ENCODE peak calls at places on chromosomes 11 and 22, in six cellular contexts. One of them, this sample, is unnamed.

GRCh38 chr11:11963842-11964773 is 44.3 kb downstream of the DKK3 start:
- DNase-seq in H1: no peak
- DNase-seq in PC-3: no peak
- DNase-seq in fibroblast of lung: no peak
- DNase-seq in neural progenitor cell: no peak
- DNase-seq in IMR-90: no peak
- DNase-seq in this sample: no peak

GRCh38 chr11:2212411-2213251 is 41.0 kb upstream of the TH start:
- DNase-seq in fibroblast of lung: no peak
- DNase-seq in neural progenitor cell: no peak
- DNase-seq in H1: no peak
- DNase-seq in PC-3: no peak
- DNase-seq in IMR-90: no peak
- DNase-seq in this sample: no peak

GRCh38 chr11:61404641-61405040 is 12.3 kb downstream of the TMEM216 start:
- DNase-seq in neural progenitor cell: no peak
- DNase-seq in IMR-90: no peak
- DNase-seq in PC-3: no peak
- DNase-seq in H1: no peak
- DNase-seq in fibroblast of lung: no peak
- DNase-seq in this sample: no peak

GRCh38 chr22:37256075-37256726 is 12.1 kb upstream of the RAC2 start:
- DNase-seq in PC-3: no peak
- DNase-seq in H1: no peak
- DNase-seq in IMR-90: no peak
- DNase-seq in fibroblast of lung: no peak
- DNase-seq in neural progenitor cell: no peak
- DNase-seq in this sample: no peak

GRCh38 chr22:28244760-28245159 is 325.7 kb upstream of the PITPNB start:
- DNase-seq in PC-3: no peak
- DNase-seq in fibroblast of lung: no peak
- DNase-seq in IMR-90: no peak
- DNase-seq in neural progenitor cell: no peak
- DNase-seq in H1: no peak
- DNase-seq in this sample: no peak

GRCh38 chr11:774873-775592 is 2.3 kb downstream of the GATD1 start:
- DNase-seq in neural progenitor cell: peak; percentile 1
- DNase-seq in fibroblast of lung: no peak
- DNase-seq in PC-3: peak; percentile 67
- DNase-seq in IMR-90: peak; percentile 33
- DNase-seq in H1: no peak
- DNase-seq in this sample: no peak

GRCh38 chr11:105763594-105763993 is 153.7 kb downstream of the GRIA4 start:
- DNase-seq in IMR-90: no peak
- DNase-seq in fibroblast of lung: no peak
- DNase-seq in neural progenitor cell: no peak
- DNase-seq in PC-3: no peak
- DNase-seq in H1: no peak
- DNase-seq in this sample: no peak

GRCh38 chr11:10398525-10398924 is 56.5 kb upstream of the AMPD3 start:
- DNase-seq in IMR-90: no peak
- DNase-seq in neural progenitor cell: no peak
- DNase-seq in PC-3: no peak
- DNase-seq in fibroblast of lung: no peak
- DNase-seq in H1: no peak
- DNase-seq in this sample: no peak

GRCh38 chr22:36425977-36426523 is 38.3 kb upstream of the MYH9 start:
- DNase-seq in PC-3: no peak
- DNase-seq in H1: no peak
- DNase-seq in neural progenitor cell: peak; percentile 49
- DNase-seq in fibroblast of lung: peak; percentile 59
- DNase-seq in IMR-90: peak; percentile 53
- DNase-seq in this sample: no peak

GRCh38 chr11:15707971-15708370 is 593.2 kb downstream of the INSC start:
- DNase-seq in fibroblast of lung: peak; percentile 96
- DNase-seq in H1: no peak
- DNase-seq in PC-3: peak; percentile 9
- DNase-seq in neural progenitor cell: peak; percentile 9
- DNase-seq in IMR-90: peak; percentile 84
- DNase-seq in this sample: no peak

GRCh38 chr22:44419429-44419828 is 78.6 kb downstream of the RTL6 start:
- DNase-seq in fibroblast of lung: peak; percentile 26
- DNase-seq in H1: no peak
- DNase-seq in IMR-90: peak; percentile 40
- DNase-seq in neural progenitor cell: no peak
- DNase-seq in PC-3: peak; percentile 14
- DNase-seq in this sample: no peak

GRCh38 chr22:41479671-41480396 is 10.9 kb downstream of the ACO2 start:
- DNase-seq in fibroblast of lung: peak; percentile 73
- DNase-seq in IMR-90: peak; percentile 73
- DNase-seq in H1: peak; percentile 21
- DNase-seq in neural progenitor cell: peak; percentile 93
- DNase-seq in PC-3: no peak
- DNase-seq in this sample: no peak

GRCh38 chr11:17613428-17613962 is 66.4 kb downstream of the OTOG start:
- DNase-seq in fibroblast of lung: no peak
- DNase-seq in H1: no peak
- DNase-seq in PC-3: no peak
- DNase-seq in IMR-90: no peak
- DNase-seq in neural progenitor cell: no peak
- DNase-seq in this sample: no peak

GRCh38 chr22:43110444-43110926 is at the start of gene BIK:
- DNase-seq in IMR-90: no peak
- DNase-seq in neural progenitor cell: peak; percentile 85
- DNase-seq in PC-3: peak; percentile 44
- DNase-seq in H1: no peak
- DNase-seq in fibroblast of lung: peak; percentile 27
- DNase-seq in this sample: no peak

GRCh38 chr22:24208012-24208749 is 26.9 kb downstream of the SUSD2 start:
- DNase-seq in fibroblast of lung: peak; percentile 98
- DNase-seq in neural progenitor cell: no peak
- DNase-seq in IMR-90: peak; percentile 98
- DNase-seq in H1: no peak
- DNase-seq in PC-3: peak; percentile 95
- DNase-seq in this sample: no peak

GRCh38 chr22:22687638-22688500 is 43.5 kb downstream of the GGTLC2 start:
- DNase-seq in PC-3: peak; percentile 57
- DNase-seq in fibroblast of lung: peak; percentile 72
- DNase-seq in IMR-90: peak; percentile 65
- DNase-seq in neural progenitor cell: peak; percentile 67
- DNase-seq in H1: no peak
- DNase-seq in this sample: no peak

GRCh38 chr22:44402196-44403111 is 89.7 kb upstream of the SHISAL1 start:
- DNase-seq in H1: no peak
- DNase-seq in PC-3: no peak
- DNase-seq in IMR-90: no peak
- DNase-seq in fibroblast of lung: no peak
- DNase-seq in neural progenitor cell: no peak
- DNase-seq in this sample: no peak

GRCh38 chr11:123386746-123387510 is 43.1 kb upstream of the GRAMD1B start:
- DNase-seq in H1: no peak
- DNase-seq in IMR-90: peak; percentile 43
- DNase-seq in neural progenitor cell: no peak
- DNase-seq in fibroblast of lung: no peak
- DNase-seq in PC-3: no peak
- DNase-seq in this sample: no peak

GRCh38 chr11:127632546-127632945 is 632.0 kb upstream of the KIRREL3 start:
- DNase-seq in neural progenitor cell: no peak
- DNase-seq in IMR-90: no peak
- DNase-seq in PC-3: no peak
- DNase-seq in H1: no peak
- DNase-seq in fibroblast of lung: no peak
- DNase-seq in this sample: no peak

GRCh38 chr11:129694966-129695365 is 120.7 kb upstream of the TMEM45B start:
- DNase-seq in neural progenitor cell: no peak
- DNase-seq in fibroblast of lung: no peak
- DNase-seq in H1: no peak
- DNase-seq in IMR-90: no peak
- DNase-seq in PC-3: peak; percentile 20
- DNase-seq in this sample: no peak

GRCh38 chr11:129694538-129694937 is 121.1 kb upstream of the TMEM45B start:
- DNase-seq in IMR-90: no peak
- DNase-seq in fibroblast of lung: no peak
- DNase-seq in PC-3: peak; percentile 36
- DNase-seq in H1: no peak
- DNase-seq in neural progenitor cell: no peak
- DNase-seq in this sample: no peak

GRCh38 chr11:129695543-129696308 is 119.9 kb upstream of the TMEM45B start:
- DNase-seq in PC-3: peak; percentile 71
- DNase-seq in IMR-90: peak; percentile 13
- DNase-seq in H1: peak; percentile 41
- DNase-seq in fibroblast of lung: peak; percentile 25
- DNase-seq in neural progenitor cell: peak; percentile 83
- DNase-seq in this sample: no peak

GRCh38 chr11:129698212-129698611 is 117.4 kb upstream of the TMEM45B start:
- DNase-seq in H1: no peak
- DNase-seq in PC-3: no peak
- DNase-seq in fibroblast of lung: no peak
- DNase-seq in IMR-90: no peak
- DNase-seq in neural progenitor cell: no peak
- DNase-seq in this sample: no peak

GRCh38 chr11:129696309-129696989 is 119.2 kb upstream of the TMEM45B start:
- DNase-seq in IMR-90: no peak
- DNase-seq in neural progenitor cell: no peak
- DNase-seq in PC-3: no peak
- DNase-seq in H1: no peak
- DNase-seq in fibroblast of lung: no peak
- DNase-seq in this sample: no peak
- H3K4me2 ChIP-seq in IMR-90: no peak overlapping the region
- H3K4me2 ChIP-seq in neural progenitor cell: no peak overlapping the region
- H3K4me2 ChIP-seq in PC-3: no peak overlapping the region
- H3K4me2 ChIP-seq in H1: no peak overlapping the region
- H3K4me2 ChIP-seq in fibroblast of lung: no peak overlapping the region
- H3K4me2 ChIP-seq in this sample: no peak overlapping the region

GRCh38 chr22:49576241-49577141 is 251.2 kb downstream of the BRD1 start:
- DNase-seq in PC-3: no peak
- DNase-seq in IMR-90: no peak
- DNase-seq in neural progenitor cell: no peak
- DNase-seq in fibroblast of lung: no peak
- DNase-seq in H1: no peak
- DNase-seq in this sample: no peak
- H4K20me1 ChIP-seq in PC-3: no peaks in the 10 kb centered on the region
- H4K20me1 ChIP-seq in IMR-90: no peaks in the 10 kb centered on the region
- H4K20me1 ChIP-seq in neural progenitor cell: no peaks in the 10 kb centered on the region
- H4K20me1 ChIP-seq in fibroblast of lung: no peaks in the 10 kb centered on the region
- H4K20me1 ChIP-seq in H1: no peaks in the 10 kb centered on the region
- H4K20me1 ChIP-seq in this sample: no peaks in the 10 kb centered on the region

DNA sequence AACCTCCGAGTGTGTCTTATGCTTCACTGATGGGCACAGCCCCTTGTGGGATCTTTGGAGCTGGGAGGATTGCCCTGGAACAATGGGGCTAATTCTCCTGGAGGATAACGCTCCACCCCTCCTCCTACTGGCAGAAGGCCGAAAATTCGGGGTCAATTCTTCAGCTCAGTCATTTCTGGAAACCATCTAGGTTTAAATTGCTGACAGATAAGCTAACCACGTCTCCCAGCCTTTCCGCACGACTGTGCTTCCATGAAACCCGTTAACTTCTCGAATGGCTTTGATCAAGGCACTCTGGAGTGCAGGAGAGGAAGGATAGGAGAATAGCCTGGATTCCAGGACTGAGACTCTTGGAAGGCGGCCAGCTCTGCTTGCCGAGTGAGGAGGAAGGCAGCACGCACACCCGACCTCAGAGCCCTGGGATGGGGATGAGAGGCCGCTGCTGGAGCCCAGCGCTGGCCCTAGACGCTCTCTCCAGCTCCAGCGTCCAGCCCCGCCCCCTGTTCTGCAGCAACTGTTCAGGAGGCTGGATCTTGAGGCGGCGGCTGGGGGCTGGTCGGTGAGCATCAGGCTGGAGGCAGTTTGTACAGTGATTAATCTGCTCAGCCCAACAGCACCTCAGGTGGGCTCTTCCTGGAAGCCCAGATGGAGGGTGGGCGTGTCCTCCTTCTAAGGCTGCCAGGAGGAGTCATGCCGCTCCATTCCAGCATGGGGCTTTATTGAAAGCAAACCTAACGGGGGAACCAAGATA is 176.7 kb upstream of the NCAM1 start:
- DNase-seq in fibroblast of lung: peak; percentile 11
- DNase-seq in H1: no peak
- DNase-seq in neural progenitor cell: peak; percentile 39
- DNase-seq in IMR-90: no peak
- DNase-seq in PC-3: no peak
- DNase-seq in this sample: no peak
- H3K9ac ChIP-seq in fibroblast of lung: no peak overlapping the region
- H3K9ac ChIP-seq in H1: no peak overlapping the region
- H3K9ac ChIP-seq in neural progenitor cell: no peak overlapping the region
- H3K9ac ChIP-seq in IMR-90: no peak overlapping the region
- H3K9ac ChIP-seq in PC-3: no peak overlapping the region
- H3K9ac ChIP-seq in this sample: no peak overlapping the region

DNA sequence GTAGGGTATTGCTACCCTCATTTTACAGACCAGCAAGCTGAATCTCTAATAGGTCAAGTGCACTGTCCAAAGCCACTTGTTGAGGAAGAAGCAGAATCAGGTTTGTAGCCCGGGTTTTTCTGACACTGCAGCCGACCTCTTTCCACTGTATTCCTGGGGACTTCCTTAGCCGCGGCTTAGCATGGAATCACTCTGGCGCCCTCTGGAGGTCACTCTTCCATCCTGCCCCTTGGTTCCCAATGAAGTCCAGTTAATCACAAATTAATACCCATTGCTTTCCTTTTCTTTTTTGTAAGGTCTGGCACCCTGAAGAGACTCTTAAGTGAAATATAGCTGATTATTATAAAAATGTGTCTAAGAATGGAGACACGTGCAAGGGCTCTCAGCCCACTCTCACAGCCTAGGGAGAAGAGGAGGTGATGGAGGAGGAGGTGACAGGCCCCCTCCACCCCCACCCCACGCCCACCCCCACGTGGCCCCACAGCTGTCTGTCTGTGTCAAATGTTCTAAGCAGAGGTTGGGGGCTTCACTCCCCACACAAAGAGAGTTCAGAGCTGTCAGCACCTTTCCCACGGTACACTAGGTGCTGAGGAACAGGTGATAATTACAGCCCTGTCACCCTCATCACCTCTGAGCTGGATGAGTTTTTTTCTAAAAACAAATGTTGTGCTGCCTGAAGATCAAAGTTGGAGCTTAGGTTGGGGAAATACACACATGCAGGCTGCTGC is 57.7 kb upstream of the DRD2 start:
- DNase-seq in IMR-90: peak; percentile 71
- DNase-seq in fibroblast of lung: peak; percentile 81
- DNase-seq in H1: peak; percentile 44
- DNase-seq in neural progenitor cell: peak; percentile 88
- DNase-seq in PC-3: peak; percentile 90
- DNase-seq in this sample: no peak
- H3K4me2 ChIP-seq in IMR-90: no peak overlapping the region
- H3K4me2 ChIP-seq in fibroblast of lung: no peak overlapping the region
- H3K4me2 ChIP-seq in H1: no peak overlapping the region
- H3K4me2 ChIP-seq in neural progenitor cell: no peak overlapping the region
- H3K4me2 ChIP-seq in PC-3: no peak overlapping the region
- H3K4me2 ChIP-seq in this sample: no peak overlapping the region

This sample was measured in keratinocyte.